ENCODE peak calls at places on chromosomes 4 and X, in five cellular contexts. P is ovary; O is CD4-positive, CD25-positive, alpha-beta regulatory T cell; V is stomach; W is endodermal cell. A is an unnamed sample.

GRCh38 chr4:107125496-107125895 is 89.4 kb upstream of the DKK2 start:
- DNase-seq in P (no peak), O (no peak), V (no peak), W (no peak), A (no peak)

GRCh38 chrX:152635941-152636340 is 1.8 kb upstream of the GABRQ start:
- DNase-seq in P (no peak), O (peak; percentile 9), V (no peak), W (peak; percentile 84), A (no peak)

GRCh38 chr4:2688281-2688680 is 67.9 kb downstream of the TNIP2 start:
- DNase-seq in P (no peak), O (no peak), V (no peak), W (no peak), A (no peak)

GRCh38 chr4:40564004-40564403 is 65.7 kb downstream of the RBM47 start:
- DNase-seq in P (no peak), O (no peak), V (no peak), W (no peak), A (no peak)

GRCh38 chr4:89283975-89284556 is 23.5 kb downstream of the GPRIN3 start:
- DNase-seq in P (no peak), O (no peak), V (no peak), W (no peak), A (no peak)

GRCh38 chr4:133943081-133943480 is 258.5 kb downstream of the PABPC4L start:
- DNase-seq in P (no peak), O (no peak), V (no peak), W (no peak), A (no peak)

GRCh38 chr4:56728512-56728911 is 47.4 kb upstream of the HOPX start:
- DNase-seq in P (peak; percentile 34), O (no peak), V (peak; percentile 34), W (no peak), A (peak; percentile 42)

GRCh38 chr4:140071043-140071442 is 82.9 kb downstream of the MAML3 start:
- DNase-seq in P (no peak), O (no peak), V (no peak), W (no peak), A (no peak)

GRCh38 chr4:42282081-42282901 is 115.0 kb upstream of the SHISA3 start:
- DNase-seq in P (peak; percentile 24), O (peak; percentile 61), V (peak; percentile 30), W (peak; percentile 81), A (peak; percentile 29)

GRCh38 chrX:29435396-29435795 is 780.0 kb upstream of the MAGEB2 start:
- DNase-seq in P (no peak), O (no peak), V (no peak), W (no peak), A (no peak)

GRCh38 chr4:8727131-8727530 is 134.6 kb downstream of the CPZ start:
- DNase-seq in P (no peak), O (no peak), V (no peak), W (peak; percentile 33), A (no peak)

GRCh38 chr4:54322817-54323417 is 93.8 kb downstream of the PDGFRA start:
- DNase-seq in P (peak; percentile 61), O (peak; percentile 69), V (peak; percentile 81), W (peak; percentile 92), A (peak; percentile 43)

GRCh38 chr4:41832961-41833360 is 84.4 kb upstream of the PHOX2B start:
- DNase-seq in P (no peak), O (no peak), V (no peak), W (no peak), A (no peak)

GRCh38 chrX:57119416-57119815 is 1.9 kb downstream of the SPIN2B start:
- DNase-seq in P (no peak), O (no peak), V (no peak), W (no peak), A (no peak)

GRCh38 chrX:77444075-77444474 is 3.1 kb upstream of the FGF16 start:
- DNase-seq in P (no peak), O (no peak), V (no peak), W (no peak), A (no peak)

GRCh38 chrX:18360867-18361266 is 6.4 kb upstream of the SCML2 start:
- DNase-seq in P (no peak), O (no peak), V (no peak), W (no peak), A (no peak)

GRCh38 chr4:101835121-101835904 is 44.8 kb downstream of the BANK1 start:
- DNase-seq in P (no peak), O (no peak), V (no peak), W (no peak), A (no peak)

GRCh38 chr4:8830611-8831200 is 40.9 kb downstream of the HMX1 start:
- DNase-seq in P (peak; percentile 2), O (no peak), V (peak; percentile 11), W (peak; percentile 19), A (no peak)

GRCh38 chr4:100736651-100737450 is 219.0 kb upstream of the EMCN start:
- DNase-seq in P (no peak), O (no peak), V (no peak), W (no peak), A (no peak)

GRCh38 chr4:118360101-118360500 is 7.3 kb upstream of the PRSS12 start:
- DNase-seq in P (no peak), O (no peak), V (no peak), W (no peak), A (no peak)
- H3K4me1 ChIP-seq in P (no peaks in the 10 kb centered on the region), O (no peaks in the 10 kb centered on the region), V (no peaks in the 10 kb centered on the region), W (no peaks in the 10 kb centered on the region), A (no peaks in the 10 kb centered on the region)

DNA sequence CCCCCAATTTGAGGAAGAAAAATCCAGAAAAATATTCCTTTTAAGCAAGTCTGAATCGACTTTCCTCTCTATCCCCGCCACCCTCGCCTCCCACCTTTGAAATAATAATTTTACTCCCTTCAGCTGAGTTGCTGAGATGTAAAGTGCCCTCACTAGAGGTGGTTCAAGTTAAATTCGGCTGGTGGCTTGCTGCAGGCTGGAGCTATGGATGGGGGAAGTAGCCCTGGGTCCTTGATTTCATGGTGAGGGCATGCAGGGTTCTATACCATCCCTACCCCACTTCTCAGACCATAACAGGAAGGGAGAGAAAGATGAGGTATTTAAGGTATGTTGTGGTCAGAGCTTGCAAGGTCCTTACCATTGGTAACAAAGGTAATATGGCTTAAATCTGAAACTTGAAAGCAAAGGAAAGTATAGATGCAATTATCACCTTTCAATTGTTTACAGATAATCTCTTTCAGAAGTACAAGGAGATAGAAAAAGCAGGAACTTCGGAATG is 440.0 kb downstream of the INPP4B start:
- DNase-seq in P (no peak), O (peak; percentile 21), V (no peak), W (peak; percentile 72), A (no peak)
- H3K4me1 ChIP-seq in P (peaks cover 2% of the 10 kb centered on the region), O (peaks cover 64% of the 10 kb centered on the region), V (peaks cover 9% of the 10 kb centered on the region), W (peaks cover 8% of the 10 kb centered on the region), A (peaks cover 54% of the 10 kb centered on the region)

GRCh38 chr4:128639586-128640270 is 169.8 kb upstream of the JADE1 start:
- DNase-seq in P (no peak), O (no peak), V (no peak), W (no peak), A (no peak)
- H3K4me1 ChIP-seq in P (peaks cover 3% of the 10 kb centered on the region), O (no peaks in the 10 kb centered on the region), V (no peaks in the 10 kb centered on the region), W (peaks cover 13% of the 10 kb centered on the region), A (peaks cover 27% of the 10 kb centered on the region)

GRCh38 chr4:11632488-11632887 is 203.8 kb upstream of the HS3ST1 start:
- DNase-seq in P (no peak), O (no peak), V (no peak), W (no peak), A (no peak)

GRCh38 chr4:11634283-11634682 is 205.6 kb upstream of the HS3ST1 start:
- DNase-seq in P (no peak), O (no peak), V (peak; percentile 60), W (no peak), A (no peak)

GRCh38 chr4:11632015-11632414 is 203.3 kb upstream of the HS3ST1 start:
- DNase-seq in P (no peak), O (no peak), V (no peak), W (no peak), A (no peak)

GRCh38 chr4:11633435-11633834 is 204.7 kb upstream of the HS3ST1 start:
- DNase-seq in P (no peak), O (no peak), V (no peak), W (no peak), A (no peak)

DNA sequence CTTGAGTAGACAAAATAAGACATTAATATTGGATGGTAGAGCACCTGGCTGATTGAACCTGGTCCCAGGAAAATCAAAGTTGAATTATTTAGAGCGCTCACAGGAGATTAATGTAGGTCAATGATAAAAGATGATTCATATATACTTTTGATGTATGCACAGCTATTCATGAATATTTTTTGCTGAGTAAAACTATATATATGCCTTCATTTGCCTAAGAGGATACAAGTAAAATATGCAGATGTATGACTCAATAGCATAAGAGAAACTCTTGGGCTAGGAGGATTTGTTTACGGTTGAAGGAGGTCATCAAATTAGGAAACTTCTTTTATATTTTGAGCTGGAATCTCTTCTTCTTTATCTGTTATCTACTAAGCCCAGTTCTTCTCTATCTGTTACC is 202.7 kb upstream of the HS3ST1 start:
- DNase-seq in P (no peak), O (no peak), V (no peak), W (no peak), A (no peak)
- H3K4me1 ChIP-seq in P (no peaks in the 10 kb centered on the region), O (no peaks in the 10 kb centered on the region), V (no peaks in the 10 kb centered on the region), W (no peaks in the 10 kb centered on the region), A (no peaks in the 10 kb centered on the region)

DNA sequence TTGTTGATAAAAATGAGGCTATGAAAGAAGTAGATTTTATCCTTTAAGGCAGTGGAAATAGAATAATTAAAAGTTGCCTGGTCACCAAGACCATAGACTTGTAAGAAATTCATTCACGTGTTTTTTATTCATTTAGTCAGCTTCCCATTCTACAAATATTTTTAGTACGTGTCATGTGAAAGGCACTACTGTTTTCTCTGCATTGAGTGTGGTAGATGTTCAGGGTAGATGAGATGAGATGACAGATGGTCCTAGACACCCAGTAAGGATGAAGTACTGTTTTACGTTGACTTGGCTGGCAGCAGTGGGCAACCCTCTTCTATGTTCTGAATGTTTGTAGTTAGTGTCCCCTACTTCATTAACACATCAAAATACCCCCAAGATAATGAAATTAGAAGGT is 228.1 kb downstream of the ARHGAP24 start:
- DNase-seq in P (no peak), O (no peak), V (no peak), W (no peak), A (no peak)
- H3K4me1 ChIP-seq in P (no peaks in the 10 kb centered on the region), O (no peaks in the 10 kb centered on the region), V (no peaks in the 10 kb centered on the region), W (no peaks in the 10 kb centered on the region), A (peaks cover 7% of the 10 kb centered on the region)

GRCh38 chr4:141659539-141659938 is 23.2 kb downstream of the IL15 start:
- DNase-seq in P (no peak), O (no peak), V (no peak), W (no peak), A (no peak)
- H3K4me1 ChIP-seq in P (no peaks in the 10 kb centered on the region), O (no peaks in the 10 kb centered on the region), V (no peaks in the 10 kb centered on the region), W (no peaks in the 10 kb centered on the region), A (peaks cover 6% of the 10 kb centered on the region)

DNA sequence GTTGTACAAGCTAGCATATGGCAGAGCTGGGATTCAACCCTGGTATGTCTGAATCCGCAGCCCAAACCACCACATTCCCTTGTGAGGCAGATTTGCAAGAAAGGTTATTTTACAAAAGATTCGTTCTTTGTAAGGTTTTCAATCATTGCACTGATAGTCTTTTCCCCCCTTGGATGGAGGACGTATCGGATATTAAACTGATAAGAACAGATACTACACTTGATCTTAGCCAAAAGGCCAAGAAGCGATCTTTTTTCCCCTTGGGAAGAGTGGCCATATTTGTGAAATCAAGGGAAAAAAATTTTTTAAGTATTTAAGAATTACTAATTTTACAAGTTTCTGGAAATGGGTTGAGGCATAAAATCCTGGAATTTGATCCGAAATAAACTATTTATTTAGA is 34.4 kb upstream of the MSMO1 start:
- DNase-seq in P (no peak), O (no peak), V (no peak), W (no peak), A (no peak)
- H3K4me1 ChIP-seq in P (no peaks in the 10 kb centered on the region), O (peaks cover 7% of the 10 kb centered on the region), V (no peaks in the 10 kb centered on the region), W (no peaks in the 10 kb centered on the region), A (no peaks in the 10 kb centered on the region)